ENCODE peak calls at places on chromosomes 2 and 18, in six cellular contexts. One of them, this sample, is unnamed. For H3K4me1, the result is how much of the 10 kb centered on the place peaks cover.

GRCh38 chr18:32373995-32374394 is 96.7 kb downstream of the GAREM1 start:
- DNase-seq in breast epithelium: no peak
- DNase-seq in HCT116: peak
- DNase-seq in GM23338: no peak
- DNase-seq in transverse colon: peak
- DNase-seq in spleen: no peak
- DNase-seq in this sample: no peak

GRCh38 chr18:8319798-8320477 is 289.3 kb upstream of the RAB12 start:
- DNase-seq in breast epithelium: no peak
- DNase-seq in HCT116: no peak
- DNase-seq in GM23338: no peak
- DNase-seq in transverse colon: no peak
- DNase-seq in spleen: no peak
- DNase-seq in this sample: no peak

GRCh38 chr18:12657849-12658829 is at the start of gene SPIRE1:
- DNase-seq in breast epithelium: peak
- DNase-seq in HCT116: no peak
- DNase-seq in GM23338: peak
- DNase-seq in transverse colon: peak
- DNase-seq in spleen: peak
- DNase-seq in this sample: peak

GRCh38 chr2:185360776-185361175 is 377.8 kb upstream of the FSIP2 start:
- DNase-seq in breast epithelium: no peak
- DNase-seq in HCT116: no peak
- DNase-seq in GM23338: no peak
- DNase-seq in transverse colon: no peak
- DNase-seq in spleen: no peak
- DNase-seq in this sample: no peak

GRCh38 chr18:50560681-50561629 is 1.1 kb downstream of the MAPK4 start:
- DNase-seq in breast epithelium: no peak
- DNase-seq in HCT116: no peak
- DNase-seq in GM23338: peak
- DNase-seq in transverse colon: no peak
- DNase-seq in spleen: no peak
- DNase-seq in this sample: no peak

GRCh38 chr2:196849895-196850294 is 40.7 kb upstream of the C2orf66 start:
- DNase-seq in breast epithelium: no peak
- DNase-seq in HCT116: no peak
- DNase-seq in GM23338: peak
- DNase-seq in transverse colon: peak
- DNase-seq in spleen: no peak
- DNase-seq in this sample: no peak

GRCh38 chr2:111054791-111055627 is 65.7 kb upstream of the BCL2L11 start:
- DNase-seq in breast epithelium: no peak
- DNase-seq in HCT116: no peak
- DNase-seq in GM23338: no peak
- DNase-seq in transverse colon: no peak
- DNase-seq in spleen: no peak
- DNase-seq in this sample: no peak

GRCh38 chr18:80173060-80173459 is 64.0 kb downstream of the ADNP2 start:
- DNase-seq in breast epithelium: no peak
- DNase-seq in HCT116: no peak
- DNase-seq in GM23338: no peak
- DNase-seq in transverse colon: no peak
- DNase-seq in spleen: no peak
- DNase-seq in this sample: no peak

GRCh38 chr18:21051615-21052014 is 60.0 kb downstream of the ROCK1 start:
- DNase-seq in breast epithelium: no peak
- DNase-seq in HCT116: no peak
- DNase-seq in GM23338: no peak
- DNase-seq in transverse colon: no peak
- DNase-seq in spleen: no peak
- DNase-seq in this sample: no peak

GRCh38 chr2:132439703-132440398 is 23.2 kb downstream of the GPR39 start:
- DNase-seq in breast epithelium: no peak
- DNase-seq in HCT116: no peak
- DNase-seq in GM23338: no peak
- DNase-seq in transverse colon: no peak
- DNase-seq in spleen: no peak
- DNase-seq in this sample: no peak

GRCh38 chr2:132437852-132438649 is 21.4 kb downstream of the GPR39 start:
- DNase-seq in breast epithelium: no peak
- DNase-seq in HCT116: no peak
- DNase-seq in GM23338: no peak
- DNase-seq in transverse colon: no peak
- DNase-seq in spleen: no peak
- DNase-seq in this sample: no peak

GRCh38 chr2:132443106-132443505 is 26.5 kb downstream of the GPR39 start:
- DNase-seq in breast epithelium: no peak
- DNase-seq in HCT116: no peak
- DNase-seq in GM23338: no peak
- DNase-seq in transverse colon: no peak
- DNase-seq in spleen: no peak
- DNase-seq in this sample: no peak

GRCh38 chr2:132441051-132441450 is 24.4 kb downstream of the GPR39 start:
- DNase-seq in breast epithelium: no peak
- DNase-seq in HCT116: no peak
- DNase-seq in GM23338: peak
- DNase-seq in transverse colon: no peak
- DNase-seq in spleen: no peak
- DNase-seq in this sample: no peak

GRCh38 chr2:132438650-132439030 is 22.0 kb downstream of the GPR39 start:
- DNase-seq in breast epithelium: no peak
- DNase-seq in HCT116: peak
- DNase-seq in GM23338: no peak
- DNase-seq in transverse colon: no peak
- DNase-seq in spleen: no peak
- DNase-seq in this sample: no peak
- H3K4me1 ChIP-seq in breast epithelium: under half
- H3K4me1 ChIP-seq in HCT116: under half
- H3K4me1 ChIP-seq in GM23338: under half
- H3K4me1 ChIP-seq in transverse colon: under half
- H3K4me1 ChIP-seq in spleen: under half
- H3K4me1 ChIP-seq in this sample: under half

GRCh38 chr2:106038598-106039375 is 155.3 kb downstream of the UXS1 start:
- DNase-seq in breast epithelium: no peak
- DNase-seq in HCT116: no peak
- DNase-seq in GM23338: no peak
- DNase-seq in transverse colon: no peak
- DNase-seq in spleen: no peak
- DNase-seq in this sample: no peak
- TF ChIP-seq POLR2AphosphoS5 in breast epithelium: no peak
- TF ChIP-seq POLR2AphosphoS5 in HCT116: no peak
- TF ChIP-seq POLR2AphosphoS5 in GM23338: no peak
- TF ChIP-seq POLR2AphosphoS5 in transverse colon: peak
- TF ChIP-seq POLR2AphosphoS5 in spleen: no peak
- TF ChIP-seq POLR2AphosphoS5 in this sample: no peak

GRCh38 chr2:85539361-85540130 is 578 bp downstream of the MAT2A start:
- DNase-seq in breast epithelium: peak
- DNase-seq in HCT116: no peak
- DNase-seq in GM23338: peak
- DNase-seq in transverse colon: peak
- DNase-seq in spleen: peak
- DNase-seq in this sample: peak

GRCh38 chr2:85542777-85543176 is 3.8 kb downstream of the MAT2A start:
- DNase-seq in breast epithelium: no peak
- DNase-seq in HCT116: no peak
- DNase-seq in GM23338: no peak
- DNase-seq in transverse colon: no peak
- DNase-seq in spleen: no peak
- DNase-seq in this sample: no peak

GRCh38 chr2:85541262-85541661 is 2.3 kb downstream of the MAT2A start:
- DNase-seq in breast epithelium: no peak
- DNase-seq in HCT116: no peak
- DNase-seq in GM23338: no peak
- DNase-seq in transverse colon: no peak
- DNase-seq in spleen: no peak
- DNase-seq in this sample: no peak

GRCh38 chr2:85540131-85540587 is 1.2 kb downstream of the MAT2A start:
- DNase-seq in breast epithelium: no peak
- DNase-seq in HCT116: no peak
- DNase-seq in GM23338: no peak
- DNase-seq in transverse colon: no peak
- DNase-seq in spleen: no peak
- DNase-seq in this sample: no peak

GRCh38 chr2:85541753-85542457 is 2.9 kb downstream of the MAT2A start:
- DNase-seq in breast epithelium: no peak
- DNase-seq in HCT116: no peak
- DNase-seq in GM23338: no peak
- DNase-seq in transverse colon: peak
- DNase-seq in spleen: no peak
- DNase-seq in this sample: peak
- H3K4me1 ChIP-seq in breast epithelium: under half
- H3K4me1 ChIP-seq in HCT116: under half
- H3K4me1 ChIP-seq in GM23338: under half
- H3K4me1 ChIP-seq in transverse colon: under half
- H3K4me1 ChIP-seq in spleen: under half
- H3K4me1 ChIP-seq in this sample: half or more

GRCh38 chr2:168024459-168024858 is 222.9 kb downstream of the STK39 start:
- DNase-seq in breast epithelium: no peak
- DNase-seq in HCT116: no peak
- DNase-seq in GM23338: no peak
- DNase-seq in transverse colon: no peak
- DNase-seq in spleen: no peak
- DNase-seq in this sample: no peak

GRCh38 chr2:168025487-168026203 is 221.8 kb downstream of the STK39 start:
- DNase-seq in breast epithelium: peak
- DNase-seq in HCT116: no peak
- DNase-seq in GM23338: no peak
- DNase-seq in transverse colon: no peak
- DNase-seq in spleen: no peak
- DNase-seq in this sample: no peak

GRCh38 chr2:168028377-168028776 is 219.0 kb downstream of the STK39 start:
- DNase-seq in breast epithelium: no peak
- DNase-seq in HCT116: no peak
- DNase-seq in GM23338: no peak
- DNase-seq in transverse colon: no peak
- DNase-seq in spleen: no peak
- DNase-seq in this sample: no peak

GRCh38 chr2:168030862-168031624 is 216.4 kb downstream of the STK39 start:
- DNase-seq in breast epithelium: no peak
- DNase-seq in HCT116: no peak
- DNase-seq in GM23338: no peak
- DNase-seq in transverse colon: no peak
- DNase-seq in spleen: no peak
- DNase-seq in this sample: no peak

GRCh38 chr2:168029071-168029470 is 218.3 kb downstream of the STK39 start:
- DNase-seq in breast epithelium: no peak
- DNase-seq in HCT116: no peak
- DNase-seq in GM23338: no peak
- DNase-seq in transverse colon: no peak
- DNase-seq in spleen: no peak
- DNase-seq in this sample: no peak
- TF ChIP-seq POLR2AphosphoS5 in breast epithelium: no peak
- TF ChIP-seq POLR2AphosphoS5 in HCT116: no peak
- TF ChIP-seq POLR2AphosphoS5 in GM23338: no peak
- TF ChIP-seq POLR2AphosphoS5 in transverse colon: no peak
- TF ChIP-seq POLR2AphosphoS5 in spleen: no peak
- TF ChIP-seq POLR2AphosphoS5 in this sample: no peak

GRCh38 chr18:75926811-75927210 is 499.3 kb upstream of the SMIM21 start:
- DNase-seq in breast epithelium: no peak
- DNase-seq in HCT116: no peak
- DNase-seq in GM23338: no peak
- DNase-seq in transverse colon: no peak
- DNase-seq in spleen: no peak
- DNase-seq in this sample: no peak

GRCh38 chr18:75936862-75937261 is 509.4 kb upstream of the SMIM21 start:
- DNase-seq in breast epithelium: no peak
- DNase-seq in HCT116: no peak
- DNase-seq in GM23338: no peak
- DNase-seq in transverse colon: no peak
- DNase-seq in spleen: no peak
- DNase-seq in this sample: no peak

DNA sequence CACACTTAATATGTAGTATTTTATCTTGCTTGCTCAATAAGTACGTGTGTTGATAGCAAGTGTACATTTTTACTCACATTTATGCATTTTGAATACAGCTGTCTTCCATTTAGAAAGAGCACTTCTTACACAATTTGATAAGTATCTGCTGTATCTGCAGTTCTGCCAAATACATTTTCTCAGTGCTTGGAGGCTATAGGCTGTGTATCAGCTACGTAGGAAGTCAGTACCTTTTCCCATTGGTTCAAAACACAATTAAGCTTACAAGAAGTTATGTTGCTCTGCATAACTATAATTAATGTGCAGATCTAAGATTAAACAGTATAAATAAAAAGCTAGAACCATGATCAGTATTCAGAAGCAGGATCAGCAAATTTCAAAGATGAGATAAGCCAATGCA is 503.6 kb upstream of the SMIM21 start:
- DNase-seq in breast epithelium: no peak
- DNase-seq in HCT116: no peak
- DNase-seq in GM23338: no peak
- DNase-seq in transverse colon: no peak
- DNase-seq in spleen: no peak
- DNase-seq in this sample: no peak
- H3K4me1 ChIP-seq in breast epithelium: under half
- H3K4me1 ChIP-seq in HCT116: under half
- H3K4me1 ChIP-seq in GM23338: under half
- H3K4me1 ChIP-seq in transverse colon: under half
- H3K4me1 ChIP-seq in spleen: under half
- H3K4me1 ChIP-seq in this sample: under half

DNA sequence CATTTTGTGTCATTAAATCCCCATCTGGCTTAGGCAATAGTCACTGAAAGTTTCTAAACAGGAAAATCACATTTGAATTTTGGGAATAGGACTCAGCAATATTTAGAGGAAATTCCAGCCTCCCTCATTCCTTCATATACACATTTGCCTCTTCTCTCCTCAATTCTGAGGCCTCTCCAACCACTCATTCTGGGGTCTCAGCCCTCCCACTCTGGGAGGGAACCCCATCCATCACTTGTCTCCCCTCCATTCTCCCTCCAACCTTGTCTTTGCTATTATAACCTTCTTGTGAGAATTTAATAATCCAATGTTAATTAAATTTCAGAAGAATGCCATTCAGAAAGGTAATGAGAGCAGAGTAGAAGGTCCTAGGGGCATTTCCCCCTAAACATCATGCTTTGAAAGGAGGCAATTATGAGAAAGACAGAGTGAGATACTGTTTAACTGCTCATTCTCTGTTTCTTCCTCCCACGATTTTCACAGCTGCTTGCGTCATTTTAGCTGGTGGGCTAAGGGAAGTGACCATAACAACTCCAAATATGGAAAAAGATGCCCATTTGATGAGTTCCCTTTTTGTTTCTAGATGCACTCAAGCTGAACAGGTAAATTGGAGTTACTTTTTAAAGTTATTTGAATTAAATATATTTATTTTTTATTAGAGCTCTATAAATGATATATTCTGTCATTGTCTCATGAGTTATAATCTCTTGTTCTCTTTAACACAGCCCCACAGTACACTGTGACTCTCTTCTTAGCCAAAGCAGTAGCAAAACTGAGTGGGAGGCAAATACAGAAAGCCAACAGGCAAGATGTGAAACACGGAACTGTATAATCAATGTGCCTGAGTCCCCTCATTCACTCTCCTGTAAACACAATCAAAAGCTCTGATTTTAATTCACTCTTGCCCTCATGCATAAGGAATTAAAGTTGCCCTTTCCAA is 135.1 kb downstream of the DLGAP1 start:
- DNase-seq in breast epithelium: no peak
- DNase-seq in HCT116: no peak
- DNase-seq in GM23338: no peak
- DNase-seq in transverse colon: no peak
- DNase-seq in spleen: no peak
- DNase-seq in this sample: no peak
- TF ChIP-seq POLR2AphosphoS5 in breast epithelium: no peak
- TF ChIP-seq POLR2AphosphoS5 in HCT116: no peak
- TF ChIP-seq POLR2AphosphoS5 in GM23338: no peak
- TF ChIP-seq POLR2AphosphoS5 in transverse colon: no peak
- TF ChIP-seq POLR2AphosphoS5 in spleen: no peak
- TF ChIP-seq POLR2AphosphoS5 in this sample: no peak